ENCODE peak calls at places on chromosomes 2 and 18, in seven cellular contexts. One of them, this sample, is unnamed.

GRCh38 chr2:20352230-20353216 is 1.9 kb upstream of the PUM2 start:
- DNase-seq in IMR-90: no peak
- DNase-seq in dorsolateral prefrontal cortex: no peak
- DNase-seq in ascending aorta: no peak
- DNase-seq in DND-41: peak; percentile 16
- DNase-seq in Peyer's patch: no peak
- DNase-seq in heart left ventricle: no peak
- DNase-seq in this sample: no peak

GRCh38 chr2:162474006-162474405 is 130.1 kb downstream of the GCA start:
- DNase-seq in IMR-90: no peak
- DNase-seq in dorsolateral prefrontal cortex: no peak
- DNase-seq in ascending aorta: no peak
- DNase-seq in DND-41: no peak
- DNase-seq in Peyer's patch: no peak
- DNase-seq in heart left ventricle: no peak
- DNase-seq in this sample: no peak

GRCh38 chr2:105915005-105915558 is 170.4 kb downstream of the NCK2 start:
- DNase-seq in IMR-90: no peak
- DNase-seq in dorsolateral prefrontal cortex: no peak
- DNase-seq in ascending aorta: no peak
- DNase-seq in DND-41: no peak
- DNase-seq in Peyer's patch: no peak
- DNase-seq in heart left ventricle: no peak
- DNase-seq in this sample: no peak

GRCh38 chr2:17754773-17755425 is 961 bp downstream of the GEN1 start:
- DNase-seq in IMR-90: no peak
- DNase-seq in dorsolateral prefrontal cortex: no peak
- DNase-seq in ascending aorta: no peak
- DNase-seq in DND-41: no peak
- DNase-seq in Peyer's patch: no peak
- DNase-seq in heart left ventricle: no peak
- DNase-seq in this sample: no peak

GRCh38 chr2:214006601-214007000 is 404.3 kb upstream of the VWC2L start:
- DNase-seq in IMR-90: peak; percentile 5
- DNase-seq in dorsolateral prefrontal cortex: no peak
- DNase-seq in ascending aorta: no peak
- DNase-seq in DND-41: no peak
- DNase-seq in Peyer's patch: no peak
- DNase-seq in heart left ventricle: no peak
- DNase-seq in this sample: peak; percentile 63

GRCh38 chr2:117269574-117269973 is 544.9 kb upstream of the DDX18 start:
- DNase-seq in IMR-90: no peak
- DNase-seq in dorsolateral prefrontal cortex: no peak
- DNase-seq in ascending aorta: no peak
- DNase-seq in DND-41: no peak
- DNase-seq in Peyer's patch: no peak
- DNase-seq in heart left ventricle: no peak
- DNase-seq in this sample: no peak

GRCh38 chr2:98896416-98896815 is 39.6 kb downstream of the CRACDL start:
- DNase-seq in IMR-90: no peak
- DNase-seq in dorsolateral prefrontal cortex: no peak
- DNase-seq in ascending aorta: peak; percentile 16
- DNase-seq in DND-41: no peak
- DNase-seq in Peyer's patch: no peak
- DNase-seq in heart left ventricle: no peak
- DNase-seq in this sample: no peak

GRCh38 chr2:172807011-172807410 is 71.4 kb downstream of the RAPGEF4 start:
- DNase-seq in IMR-90: no peak
- DNase-seq in dorsolateral prefrontal cortex: no peak
- DNase-seq in ascending aorta: no peak
- DNase-seq in DND-41: no peak
- DNase-seq in Peyer's patch: no peak
- DNase-seq in heart left ventricle: no peak
- DNase-seq in this sample: peak; percentile 75

GRCh38 chr18:57834616-57835015 is 31.5 kb upstream of the ATP8B1 start:
- DNase-seq in IMR-90: no peak
- DNase-seq in dorsolateral prefrontal cortex: no peak
- DNase-seq in ascending aorta: no peak
- DNase-seq in DND-41: no peak
- DNase-seq in Peyer's patch: no peak
- DNase-seq in heart left ventricle: no peak
- DNase-seq in this sample: no peak

GRCh38 chr2:179495315-179495714 is 230.7 kb upstream of the SESTD1 start:
- DNase-seq in IMR-90: no peak
- DNase-seq in dorsolateral prefrontal cortex: no peak
- DNase-seq in ascending aorta: no peak
- DNase-seq in DND-41: no peak
- DNase-seq in Peyer's patch: no peak
- DNase-seq in heart left ventricle: no peak
- DNase-seq in this sample: no peak

GRCh38 chr2:119229716-119230115 is 6.1 kb downstream of the STEAP3 start:
- DNase-seq in IMR-90: no peak
- DNase-seq in dorsolateral prefrontal cortex: no peak
- DNase-seq in ascending aorta: no peak
- DNase-seq in DND-41: no peak
- DNase-seq in Peyer's patch: no peak
- DNase-seq in heart left ventricle: no peak
- DNase-seq in this sample: no peak

GRCh38 chr2:239951117-239951734 is 73.9 kb downstream of the NDUFA10 start:
- DNase-seq in IMR-90: no peak
- DNase-seq in dorsolateral prefrontal cortex: peak; percentile 18
- DNase-seq in ascending aorta: no peak
- DNase-seq in DND-41: no peak
- DNase-seq in Peyer's patch: no peak
- DNase-seq in heart left ventricle: no peak
- DNase-seq in this sample: no peak

GRCh38 chr2:74602553-74603281 is 45.4 kb downstream of the M1AP start:
- DNase-seq in IMR-90: peak; percentile 55
- DNase-seq in dorsolateral prefrontal cortex: no peak
- DNase-seq in ascending aorta: no peak
- DNase-seq in DND-41: no peak
- DNase-seq in Peyer's patch: no peak
- DNase-seq in heart left ventricle: no peak
- DNase-seq in this sample: peak; percentile 80

GRCh38 chr2:28209864-28210263 is 182.8 kb upstream of the FOSL2 start:
- DNase-seq in IMR-90: no peak
- DNase-seq in dorsolateral prefrontal cortex: no peak
- DNase-seq in ascending aorta: no peak
- DNase-seq in DND-41: no peak
- DNase-seq in Peyer's patch: no peak
- DNase-seq in heart left ventricle: no peak
- DNase-seq in this sample: no peak

GRCh38 chr2:86068098-86069047 is 37.3 kb downstream of the POLR1A start:
- DNase-seq in IMR-90: peak; percentile 30
- DNase-seq in dorsolateral prefrontal cortex: no peak
- DNase-seq in ascending aorta: no peak
- DNase-seq in DND-41: peak; percentile 76
- DNase-seq in Peyer's patch: no peak
- DNase-seq in heart left ventricle: no peak
- DNase-seq in this sample: no peak

GRCh38 chr2:234951386-234952269 is at the start of gene SH3BP4:
- DNase-seq in IMR-90: peak; percentile 72
- DNase-seq in dorsolateral prefrontal cortex: peak; percentile 80
- DNase-seq in ascending aorta: peak; percentile 89
- DNase-seq in DND-41: no peak
- DNase-seq in Peyer's patch: peak; percentile 89
- DNase-seq in heart left ventricle: peak; percentile 90
- DNase-seq in this sample: no peak

GRCh38 chr2:160354677-160355076 is 138.9 kb downstream of the RBMS1 start:
- DNase-seq in IMR-90: no peak
- DNase-seq in dorsolateral prefrontal cortex: no peak
- DNase-seq in ascending aorta: no peak
- DNase-seq in DND-41: no peak
- DNase-seq in Peyer's patch: no peak
- DNase-seq in heart left ventricle: no peak
- DNase-seq in this sample: no peak
- H3K27ac ChIP-seq in IMR-90: no peak overlapping the region
- H3K27ac ChIP-seq in dorsolateral prefrontal cortex: no peak overlapping the region
- H3K27ac ChIP-seq in ascending aorta: no peak overlapping the region
- H3K27ac ChIP-seq in DND-41: no peak overlapping the region
- H3K27ac ChIP-seq in Peyer's patch: no peak overlapping the region
- H3K27ac ChIP-seq in heart left ventricle: no peak overlapping the region
- H3K27ac ChIP-seq in this sample: no peak overlapping the region

GRCh38 chr2:132676999-132677398 is 7.0 kb upstream of the LYPD1 start:
- DNase-seq in IMR-90: no peak
- DNase-seq in dorsolateral prefrontal cortex: no peak
- DNase-seq in ascending aorta: no peak
- DNase-seq in DND-41: no peak
- DNase-seq in Peyer's patch: no peak
- DNase-seq in heart left ventricle: no peak
- DNase-seq in this sample: no peak
- TF ChIP-seq CTCF in IMR-90: peak; percentile 27
- TF ChIP-seq CTCF in dorsolateral prefrontal cortex: peak; percentile 47
- TF ChIP-seq CTCF in ascending aorta: no peak
- TF ChIP-seq CTCF in DND-41: peak; percentile 6
- TF ChIP-seq CTCF in Peyer's patch: no peak
- TF ChIP-seq CTCF in heart left ventricle: peak; percentile 14
- TF ChIP-seq CTCF in this sample: peak; percentile 49

GRCh38 chr2:38168710-38169480 is 92.9 kb upstream of the CYP1B1 start:
- DNase-seq in IMR-90: peak; percentile 69
- DNase-seq in dorsolateral prefrontal cortex: no peak
- DNase-seq in ascending aorta: no peak
- DNase-seq in DND-41: no peak
- DNase-seq in Peyer's patch: no peak
- DNase-seq in heart left ventricle: no peak
- DNase-seq in this sample: peak; percentile 77
- H3K27ac ChIP-seq in IMR-90: no peak overlapping the region
- H3K27ac ChIP-seq in dorsolateral prefrontal cortex: no peak overlapping the region
- H3K27ac ChIP-seq in ascending aorta: no peak overlapping the region
- H3K27ac ChIP-seq in DND-41: no peak overlapping the region
- H3K27ac ChIP-seq in Peyer's patch: no peak overlapping the region
- H3K27ac ChIP-seq in heart left ventricle: no peak overlapping the region
- H3K27ac ChIP-seq in this sample: no peak overlapping the region

GRCh38 chr2:109662889-109663288 is 48.7 kb downstream of the SOWAHC start:
- DNase-seq in IMR-90: no peak
- DNase-seq in dorsolateral prefrontal cortex: no peak
- DNase-seq in ascending aorta: no peak
- DNase-seq in DND-41: no peak
- DNase-seq in Peyer's patch: no peak
- DNase-seq in heart left ventricle: no peak
- DNase-seq in this sample: no peak
- TF ChIP-seq CTCF in IMR-90: no peak
- TF ChIP-seq CTCF in dorsolateral prefrontal cortex: no peak
- TF ChIP-seq CTCF in ascending aorta: no peak
- TF ChIP-seq CTCF in DND-41: peak; percentile 10
- TF ChIP-seq CTCF in Peyer's patch: no peak
- TF ChIP-seq CTCF in heart left ventricle: no peak
- TF ChIP-seq CTCF in this sample: peak; percentile 54

GRCh38 chr18:21741511-21742322 is 1.1 kb downstream of the MIB1 start:
- DNase-seq in IMR-90: peak; percentile 9
- DNase-seq in dorsolateral prefrontal cortex: no peak
- DNase-seq in ascending aorta: peak; percentile 68
- DNase-seq in DND-41: peak; percentile 38
- DNase-seq in Peyer's patch: peak; percentile 59
- DNase-seq in heart left ventricle: peak; percentile 49
- DNase-seq in this sample: peak; percentile 25

GRCh38 chr18:21740474-21740723 is 193 bp upstream of the MIB1 start:
- DNase-seq in IMR-90: peak; percentile 94
- DNase-seq in dorsolateral prefrontal cortex: peak; percentile 97
- DNase-seq in ascending aorta: peak; percentile 99
- DNase-seq in DND-41: peak; percentile 98
- DNase-seq in Peyer's patch: peak; percentile 99
- DNase-seq in heart left ventricle: peak; percentile 99
- DNase-seq in this sample: no peak

GRCh38 chr18:21740724-21741510 is at the start of gene MIB1:
- DNase-seq in IMR-90: peak; percentile 41
- DNase-seq in dorsolateral prefrontal cortex: peak; percentile 36
- DNase-seq in ascending aorta: no peak
- DNase-seq in DND-41: peak; percentile 60
- DNase-seq in Peyer's patch: no peak
- DNase-seq in heart left ventricle: peak; percentile 78
- DNase-seq in this sample: peak; percentile 88

GRCh38 chr18:21742323-21742687 is 1.7 kb downstream of the MIB1 start:
- DNase-seq in IMR-90: peak; percentile 30
- DNase-seq in dorsolateral prefrontal cortex: no peak
- DNase-seq in ascending aorta: no peak
- DNase-seq in DND-41: no peak
- DNase-seq in Peyer's patch: no peak
- DNase-seq in heart left ventricle: no peak
- DNase-seq in this sample: no peak

DNA sequence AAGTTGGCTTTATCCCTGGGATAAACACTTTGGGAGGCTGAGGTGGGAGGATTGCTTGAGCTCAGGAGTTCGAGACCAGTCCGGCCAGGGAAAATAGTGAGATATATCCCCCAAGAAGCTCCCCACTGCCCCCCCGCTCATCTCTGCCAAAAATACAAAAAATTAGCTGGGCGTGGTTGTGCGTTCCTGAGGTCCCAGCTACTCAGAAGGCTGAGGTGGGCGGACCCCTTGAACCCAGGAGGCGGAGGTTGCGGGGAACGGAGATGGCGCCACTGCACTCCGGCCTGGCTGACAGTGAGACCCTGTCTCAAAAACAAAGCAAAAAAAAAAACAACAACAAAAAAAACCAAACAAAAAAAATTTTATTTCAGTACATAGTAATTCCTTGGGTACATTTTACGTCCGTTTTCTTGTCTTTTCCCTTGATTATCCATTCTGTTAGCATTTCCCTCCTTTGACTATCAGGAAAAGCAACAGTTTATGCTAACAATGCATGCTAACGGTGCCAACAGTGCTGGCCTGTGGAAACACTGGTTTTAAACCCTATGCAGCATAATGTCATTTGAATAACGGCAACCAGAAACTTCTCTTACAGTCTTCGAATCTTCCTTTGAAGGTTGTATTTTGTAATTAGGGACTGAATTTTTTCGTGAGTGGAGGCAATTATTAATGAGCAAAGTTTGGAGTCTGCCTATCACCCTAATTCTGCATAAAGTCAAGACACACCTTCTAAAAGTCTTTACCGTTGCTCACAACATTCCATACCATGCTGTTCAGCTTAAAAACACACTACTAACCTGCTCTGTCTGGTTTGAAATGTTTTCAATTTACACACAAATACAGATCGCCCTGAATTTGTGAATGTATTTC is 753 bp upstream of the MIB1 start:
- DNase-seq in IMR-90: no peak
- DNase-seq in dorsolateral prefrontal cortex: no peak
- DNase-seq in ascending aorta: no peak
- DNase-seq in DND-41: no peak
- DNase-seq in Peyer's patch: no peak
- DNase-seq in heart left ventricle: peak; percentile 25
- DNase-seq in this sample: no peak
- H3K27ac ChIP-seq in IMR-90: no peak overlapping the region
- H3K27ac ChIP-seq in dorsolateral prefrontal cortex: peak overlapping the region; percentile 98
- H3K27ac ChIP-seq in ascending aorta: peak overlapping the region; percentile 48
- H3K27ac ChIP-seq in DND-41: peak overlapping the region; percentile 72
- H3K27ac ChIP-seq in Peyer's patch: peak overlapping the region; percentile 98
- H3K27ac ChIP-seq in heart left ventricle: peak overlapping the region; percentile 96
- H3K27ac ChIP-seq in this sample: no peak overlapping the region

DNA sequence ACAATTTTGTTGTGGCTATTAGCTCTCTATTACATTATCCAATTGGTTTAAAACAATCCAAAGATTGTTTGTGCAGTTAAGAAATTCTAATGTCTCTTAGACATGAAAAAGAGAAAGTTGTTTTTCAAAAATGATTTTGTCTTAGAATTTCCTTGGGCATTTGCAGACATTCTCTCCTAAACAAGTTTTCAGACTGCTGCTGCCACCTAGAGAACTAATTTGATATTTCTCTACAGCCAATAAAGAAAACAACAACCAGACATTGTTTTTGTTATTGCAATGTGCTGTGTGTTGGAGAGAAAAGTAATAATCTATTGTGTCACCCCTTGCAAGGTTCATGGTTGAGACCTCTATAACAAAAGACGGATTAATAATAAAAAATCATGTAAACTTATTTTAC is 119.0 kb upstream of the SYT4 start:
- DNase-seq in IMR-90: no peak
- DNase-seq in dorsolateral prefrontal cortex: no peak
- DNase-seq in ascending aorta: no peak
- DNase-seq in DND-41: no peak
- DNase-seq in Peyer's patch: no peak
- DNase-seq in heart left ventricle: no peak
- DNase-seq in this sample: no peak
- TF ChIP-seq CTCF in IMR-90: peak; percentile 23
- TF ChIP-seq CTCF in dorsolateral prefrontal cortex: peak; percentile 64
- TF ChIP-seq CTCF in ascending aorta: no peak
- TF ChIP-seq CTCF in DND-41: peak; percentile 37
- TF ChIP-seq CTCF in Peyer's patch: no peak
- TF ChIP-seq CTCF in heart left ventricle: peak; percentile 43
- TF ChIP-seq CTCF in this sample: peak; percentile 43

This sample was measured in foreskin keratinocyte.